ENCODE peak calls at places on chromosomes 1 and 21, in four cellular contexts. U, H, K and X are unnamed samples.

GRCh38 chr1:240967070-240967724 is 355.2 kb upstream of the GREM2 start:
- DNase-seq in U (no peak), H (no peak), K (no peak), X (no peak)

GRCh38 chr21:16713331-16714114 is 799.3 kb upstream of the CXADR start:
- DNase-seq in U (no peak), H (no peak), K (no peak), X (no peak)

GRCh38 chr1:201016211-201016651 is 7.3 kb downstream of the KIF21B start:
- DNase-seq in U (no peak), H (no peak), K (no peak), X (no peak)

GRCh38 chr1:216700779-216701178 is 22.4 kb downstream of the ESRRG start:
- DNase-seq in U (no peak), H (no peak), K (no peak), X (no peak)

GRCh38 chr1:175193339-175193950 is 869 bp upstream of the KIAA0040 start:
- DNase-seq in U (peak), H (no peak), K (no peak), X (no peak)

GRCh38 chr1:59116920-59117542 is 179.9 kb upstream of the FGGY start:
- DNase-seq in U (peak), H (no peak), K (no peak), X (no peak)

GRCh38 chr1:244881552-244882280 is 17.4 kb upstream of the HNRNPU start:
- DNase-seq in U (no peak), H (no peak), K (no peak), X (no peak)

GRCh38 chr1:171457412-171457811 is 27.9 kb upstream of the PRRC2C start:
- DNase-seq in U (no peak), H (no peak), K (no peak), X (no peak)

GRCh38 chr1:229117664-229118300 is 153.1 kb upstream of the RAB4A start:
- DNase-seq in U (peak), H (peak), K (no peak), X (no peak)

GRCh38 chr1:163381487-163382184 is 59.9 kb downstream of the NUF2 start:
- DNase-seq in U (no peak), H (no peak), K (no peak), X (no peak)

GRCh38 chr1:223041481-223041880 is 101.6 kb downstream of the TLR5 start:
- DNase-seq in U (no peak), H (no peak), K (no peak), X (no peak)

GRCh38 chr1:185154912-185155513 is 1.7 kb downstream of the TRMT1L start:
- DNase-seq in U (no peak), H (no peak), K (no peak), X (no peak)

GRCh38 chr1:169925505-169926482 is 32.1 kb upstream of the SCYL3 start:
- DNase-seq in U (no peak), H (no peak), K (no peak), X (no peak)

GRCh38 chr1:48657413-48657812 is 119.3 kb downstream of the BEND5 start:
- DNase-seq in U (no peak), H (no peak), K (no peak), X (no peak)

GRCh38 chr1:112105557-112105956 is 116.1 kb upstream of the KCND3 start:
- DNase-seq in U (no peak), H (no peak), K (no peak), X (no peak)

GRCh38 chr1:172826096-172826741 is 167.3 kb downstream of the FASLG start:
- DNase-seq in U (no peak), H (peak), K (no peak), X (no peak)

GRCh38 chr1:115869064-115869463 is 28.1 kb upstream of the NHLH2 start:
- DNase-seq in U (no peak), H (no peak), K (no peak), X (no peak)

GRCh38 chr1:226097866-226098625 is 35.5 kb downstream of the H3-3A start:
- DNase-seq in U (no peak), H (no peak), K (no peak), X (no peak)

GRCh38 chr21:30189763-30190162 is 23.2 kb upstream of the CLDN17 start:
- DNase-seq in U (no peak), H (no peak), K (no peak), X (no peak)

GRCh38 chr1:16116625-16117024 is 39.2 kb downstream of the EPHA2 start:
- DNase-seq in U (no peak), H (no peak), K (no peak), X (no peak)

GRCh38 chr1:231091853-231092301 is 51.8 kb upstream of the FAM89A start:
- DNase-seq in U (no peak), H (no peak), K (peak), X (no peak)

GRCh38 chr1:226034482-226034881 is 28.0 kb upstream of the H3-3A start:
- DNase-seq in U (peak), H (peak), K (no peak), X (peak)

GRCh38 chr1:41913025-41913424 is 5.7 kb downstream of the HIVEP3 start:
- DNase-seq in U (no peak), H (no peak), K (no peak), X (no peak)

GRCh38 chr1:244155661-244156060 is 104.6 kb downstream of the ZBTB18 start:
- DNase-seq in U (no peak), H (no peak), K (no peak), X (no peak)

GRCh38 chr1:221230605-221231004 is 351.4 kb downstream of the HLX start:
- DNase-seq in U (no peak), H (no peak), K (no peak), X (no peak)

GRCh38 chr1:224427346-224427745 is 7.3 kb downstream of the WDR26 start:
- DNase-seq in U (no peak), H (no peak), K (no peak), X (no peak)

GRCh38 chr1:211344335-211344664 is 17.7 kb downstream of the TRAF5 start:
- DNase-seq in U (no peak), H (no peak), K (no peak), X (no peak)

GRCh38 chr1:175857756-175858155 is 114.4 kb upstream of the TNR start:
- DNase-seq in U (no peak), H (no peak), K (no peak), X (no peak)

GRCh38 chr1:81801032-81801833 is 499 bp downstream of the ADGRL2 start:
- DNase-seq in U (peak), H (peak), K (peak), X (no peak)

GRCh38 chr1:167227934-167228378 is 7.3 kb downstream of the POU2F1 start:
- DNase-seq in U (no peak), H (no peak), K (no peak), X (no peak)

GRCh38 chr1:21149862-21150432 is 26.8 kb downstream of the EIF4G3 start:
- DNase-seq in U (no peak), H (no peak), K (no peak), X (no peak)

GRCh38 chr1:1402081-1402900 is 3.2 kb upstream of the CCNL2 start:
- DNase-seq in U (peak), H (no peak), K (peak), X (no peak)

GRCh38 chr1:6445062-6445763 is 20.6 kb downstream of the ESPN start:
- DNase-seq in U (no peak), H (no peak), K (no peak), X (no peak)

GRCh38 chr1:85849660-85850059 is 141.4 kb upstream of the ZNHIT6 start:
- DNase-seq in U (no peak), H (no peak), K (no peak), X (no peak)

GRCh38 chr21:31346256-31346821 is 2.3 kb upstream of the TIAM1 start:
- DNase-seq in U (no peak), H (no peak), K (no peak), X (no peak)

GRCh38 chr1:10179751-10180150 is 30.6 kb upstream of the KIF1B start:
- DNase-seq in U (no peak), H (no peak), K (no peak), X (no peak)

DNA sequence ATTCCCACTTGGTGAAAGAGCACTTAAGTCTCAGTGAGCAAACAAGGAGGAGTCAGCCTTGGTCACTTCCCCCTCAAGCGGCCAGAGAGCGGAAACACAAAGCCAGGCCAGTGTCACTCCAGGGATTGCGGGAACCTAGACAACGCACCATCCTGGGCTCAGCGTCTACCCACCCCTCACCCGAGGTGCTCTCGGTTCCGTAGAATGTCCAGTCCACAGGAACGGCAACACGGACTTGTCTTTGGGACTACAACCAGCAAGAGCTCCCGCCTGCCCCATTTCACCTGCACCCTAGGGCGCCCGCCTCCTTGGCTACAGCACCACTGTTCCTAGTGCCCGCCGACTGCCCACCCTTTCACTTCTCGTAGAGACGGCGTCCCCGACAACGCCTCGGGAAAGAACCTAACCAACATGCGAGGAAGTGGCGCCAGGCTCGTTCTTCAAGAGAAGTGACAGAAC is 511 bp downstream of the GDAP2 start:
- DNase-seq in U (peak), H (peak), K (peak), X (peak)
- TF ChIP-seq CTCF in U (no peak), H (no peak), K (no peak), X (no peak)

GRCh38 chr1:94396356-94396755 is 21.8 kb upstream of the ABCD3 start:
- DNase-seq in U (no peak), H (no peak), K (no peak), X (no peak)
- TF ChIP-seq CTCF in U (no peak), H (no peak), K (no peak), X (no peak)

GRCh38 chr1:43653339-43653738 is 3.4 kb downstream of the KDM4A start:
- DNase-seq in U (no peak), H (no peak), K (no peak), X (no peak)
- TF ChIP-seq CTCF in U (no peak), H (no peak), K (peak), X (no peak)

GRCh38 chr1:168236836-168237611 is 11.2 kb downstream of the SFT2D2 start:
- DNase-seq in U (no peak), H (no peak), K (no peak), X (no peak)
- TF ChIP-seq CTCF in U (no peak), H (no peak), K (no peak), X (no peak)

GRCh38 chr1:242440757-242441156 is 83.7 kb downstream of the PLD5 start:
- DNase-seq in U (no peak), H (no peak), K (no peak), X (no peak)
- TF ChIP-seq CTCF in U (no peak), H (no peak), K (no peak), X (no peak)

GRCh38 chr1:235739124-235739523 is 89.5 kb upstream of the GNG4 start:
- DNase-seq in U (no peak), H (no peak), K (no peak), X (no peak)
- TF ChIP-seq CTCF in U (no peak), H (no peak), K (no peak), X (no peak)

GRCh38 chr1:236308827-236309226 is 27.1 kb upstream of the ERO1B start:
- DNase-seq in U (no peak), H (no peak), K (no peak), X (no peak)

GRCh38 chr1:236304682-236305081 is 22.9 kb upstream of the ERO1B start:
- DNase-seq in U (no peak), H (no peak), K (no peak), X (no peak)

GRCh38 chr1:236311040-236311439 is 29.3 kb upstream of the ERO1B start:
- DNase-seq in U (no peak), H (no peak), K (no peak), X (no peak)

GRCh38 chr1:236303675-236304074 is 21.9 kb upstream of the ERO1B start:
- DNase-seq in U (no peak), H (no peak), K (peak), X (no peak)

GRCh38 chr1:236307437-236307836 is 25.7 kb upstream of the ERO1B start:
- DNase-seq in U (no peak), H (no peak), K (no peak), X (no peak)
- TF ChIP-seq CTCF in U (no peak), H (no peak), K (no peak), X (no peak)

DNA sequence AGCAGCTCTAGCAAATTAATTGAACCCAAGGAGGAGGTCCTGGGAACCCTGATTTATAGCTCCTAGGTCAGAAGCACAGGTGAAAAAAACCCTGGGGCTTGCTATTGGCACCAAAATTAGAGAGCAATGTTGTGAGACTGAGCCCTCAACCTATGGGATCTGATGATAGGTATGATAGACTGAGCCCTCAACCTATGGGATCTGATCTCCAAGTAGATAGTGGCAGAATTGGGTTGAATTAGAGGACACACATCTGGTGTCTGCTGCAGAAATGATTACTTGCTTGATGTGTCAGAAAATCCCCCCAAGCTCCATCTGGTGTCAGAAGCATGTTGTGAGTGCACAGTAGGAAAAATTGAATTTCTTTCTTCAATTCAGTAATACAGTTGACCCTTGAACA is 62.3 kb downstream of the MAP3K21 start:
- DNase-seq in U (no peak), H (no peak), K (no peak), X (no peak)
- TF ChIP-seq CTCF in U (no peak), H (no peak), K (no peak), X (no peak)

GRCh38 chr21:37717534-37717933 is 198.7 kb downstream of the KCNJ6 start:
- DNase-seq in U (no peak), H (no peak), K (no peak), X (no peak)
- TF ChIP-seq CTCF in U (no peak), H (no peak), K (no peak), X (no peak)

DNA sequence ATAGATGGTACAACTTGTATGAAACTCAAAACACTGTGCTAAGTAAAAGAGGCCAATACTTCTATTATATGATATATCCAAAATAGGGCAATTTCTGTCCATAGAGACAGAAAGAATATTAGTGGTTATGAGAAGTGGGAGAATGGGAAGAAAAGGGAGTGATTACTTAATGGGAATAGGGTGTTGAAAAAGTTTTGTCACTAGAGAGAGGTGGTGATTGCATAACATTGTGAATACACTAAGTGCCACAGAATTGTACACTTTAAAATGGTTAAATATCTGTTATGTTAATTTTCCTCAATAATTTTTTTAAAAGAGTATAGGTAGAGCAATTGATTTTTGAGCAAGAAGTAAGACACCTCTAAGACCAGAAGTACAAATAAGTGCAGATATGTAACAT is 29.7 kb downstream of the GNAT2 start:
- DNase-seq in U (no peak), H (no peak), K (no peak), X (no peak)
- TF ChIP-seq CTCF in U (no peak), H (no peak), K (no peak), X (no peak)